ENCODE peak calls at places on chromosomes 12 and 14, in four cellular contexts. K is MM.1S, J is neuronal stem cell, L is K562. Q is an unnamed sample.

GRCh38 chr14:91154851-91155625 is 41.2 kb downstream of the DGLUCY start:
- DNase-seq in K (no peak), J (no peak), L (peak; percentile 27), Q (no peak)

GRCh38 chr12:32946504-32947131 is 50.0 kb upstream of the PKP2 start:
- DNase-seq in L (no peak), K (no peak), J (no peak), Q (no peak)

GRCh38 chr14:81219821-81220487 is 805 bp downstream of the GTF2A1 start:
- DNase-seq in J (no peak), L (peak; percentile 40), K (peak; percentile 13), Q (peak; percentile 90)

GRCh38 chr12:25648460-25648859 is 95.4 kb upstream of the LMNTD1 start:
- DNase-seq in J (no peak), K (no peak), L (no peak), Q (no peak)

GRCh38 chr14:85607571-85608219 is 77.8 kb downstream of the FLRT2 start:
- DNase-seq in J (no peak), K (no peak), L (no peak), Q (no peak)

GRCh38 chr12:18546399-18546798 is 191.4 kb downstream of the PLCZ1 start:
- DNase-seq in J (no peak), L (no peak), K (no peak), Q (no peak)

GRCh38 chr12:103348935-103349334 is 146.8 kb downstream of the C12orf42 start:
- DNase-seq in L (no peak), K (no peak), J (no peak), Q (no peak)

GRCh38 chr12:127830730-127831129 is 436.2 kb upstream of the TMEM132C start:
- DNase-seq in K (no peak), L (no peak), J (no peak), Q (no peak)

GRCh38 chr12:122200541-122201175 is 2.9 kb upstream of the B3GNT4 start:
- DNase-seq in K (no peak), L (no peak), J (no peak), Q (no peak)

GRCh38 chr12:19613051-19613535 is 173.8 kb downstream of the AEBP2 start:
- DNase-seq in K (no peak), J (no peak), L (no peak), Q (no peak)

GRCh38 chr12:71392521-71393145 is 47.0 kb upstream of the LGR5 start:
- DNase-seq in J (peak; percentile 50), L (peak; percentile 66), K (peak; percentile 72), Q (peak; percentile 81)

GRCh38 chr12:6416596-6416995 is 28.2 kb upstream of the CD27 start:
- DNase-seq in K (no peak), L (no peak), J (no peak), Q (no peak)

GRCh38 chr12:119870462-119870861 is 6.7 kb downstream of the CIT start:
- DNase-seq in K (no peak), L (no peak), J (no peak), Q (no peak)

GRCh38 chr12:101053203-101053602 is 156.8 kb downstream of the SLC5A8 start:
- DNase-seq in K (no peak), J (no peak), L (no peak), Q (no peak)

GRCh38 chr14:104726600-104727451 is 2.8 kb downstream of the ADSS1 start:
- DNase-seq in J (no peak), K (no peak), L (no peak), Q (no peak)

GRCh38 chr12:13362260-13362841 is 165.8 kb downstream of the EMP1 start:
- DNase-seq in L (peak; percentile 55), J (peak; percentile 39), K (peak; percentile 67), Q (peak; percentile 88)

GRCh38 chr14:101369194-101369915 is 191.9 kb upstream of the DIO3 start:
- DNase-seq in L (no peak), K (no peak), J (no peak), Q (no peak)

GRCh38 chr14:21382095-21382494 is 1.7 kb downstream of the SUPT16H start:
- DNase-seq in K (no peak), J (no peak), L (no peak), Q (peak; percentile 65)
- H3K4me2 ChIP-seq in K (peak overlapping the region; percentile 84), J (no peak overlapping the region), L (peak overlapping the region; percentile 99), Q (peak overlapping the region; percentile 85)

GRCh38 chr14:53460544-53460943 is 307.4 kb upstream of the DDHD1 start:
- DNase-seq in L (no peak), J (no peak), K (no peak), Q (no peak)

GRCh38 chr14:53458368-53458814 is 305.3 kb upstream of the DDHD1 start:
- DNase-seq in J (peak; percentile 43), K (no peak), L (no peak), Q (no peak)

GRCh38 chr14:53468876-53469275 is 315.8 kb upstream of the DDHD1 start:
- DNase-seq in K (no peak), J (no peak), L (no peak), Q (no peak)

GRCh38 chr14:53461823-53462222 is 308.7 kb upstream of the DDHD1 start:
- DNase-seq in J (no peak), L (no peak), K (no peak), Q (no peak)

DNA sequence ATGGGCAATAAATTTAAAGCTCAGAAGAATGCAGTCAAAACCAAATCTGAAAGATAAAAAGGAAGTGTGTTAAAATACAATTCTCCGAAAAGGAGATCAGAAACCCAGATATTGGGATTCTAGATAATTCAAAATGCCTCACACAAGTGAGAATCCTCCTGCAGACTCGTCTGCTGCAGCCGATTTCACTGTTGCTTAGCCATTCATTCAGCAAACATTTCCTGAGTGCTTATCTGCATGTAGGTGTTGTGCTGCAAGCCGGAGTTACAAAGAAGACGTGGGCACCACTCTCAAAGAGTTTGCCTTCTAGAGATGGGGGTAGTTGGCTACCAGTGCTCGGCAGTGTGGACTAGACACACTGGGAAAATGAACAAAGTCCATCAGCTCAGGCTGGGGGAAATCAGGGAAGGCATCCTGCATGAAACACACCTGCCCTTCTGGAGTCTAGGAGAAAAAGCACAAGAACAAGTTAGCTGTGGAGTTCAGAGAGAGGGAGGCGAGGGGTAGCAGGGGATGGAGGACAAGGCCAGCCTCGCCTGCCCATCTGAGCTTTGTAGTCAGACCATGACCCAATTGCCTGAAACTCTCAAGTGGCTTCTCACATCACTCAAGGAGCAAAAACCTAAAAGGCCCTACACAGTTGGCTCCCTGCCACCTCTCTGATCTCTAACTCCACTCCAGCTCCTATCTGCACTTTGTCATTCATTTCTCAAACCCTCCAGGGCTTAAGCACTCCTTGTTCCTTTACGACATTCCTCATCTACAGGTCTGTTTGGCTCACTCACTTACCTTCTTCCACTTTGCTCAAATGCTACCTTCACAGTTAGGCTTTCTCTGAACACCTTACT is 310.0 kb upstream of the DDHD1 start:
- DNase-seq in J (no peak), K (no peak), L (no peak), Q (no peak)
- H3K9ac ChIP-seq in J (no peak overlapping the region), K (no peak overlapping the region), L (no peak overlapping the region), Q (no peak overlapping the region)

GRCh38 chr14:67738740-67739504 is 37.2 kb downstream of the RDH12 start:
- DNase-seq in L (peak; percentile 44), J (no peak), K (no peak), Q (peak; percentile 52)
- H3K4me2 ChIP-seq in L (peak overlapping the region; percentile 19), J (no peak overlapping the region), K (no peak overlapping the region), Q (no peak overlapping the region)

GRCh38 chr12:63977441-63977840 is 132.9 kb downstream of the SRGAP1 start:
- DNase-seq in L (no peak), J (no peak), K (no peak), Q (no peak)
- H3K9ac ChIP-seq in L (no peak overlapping the region), J (no peak overlapping the region), K (no peak overlapping the region), Q (no peak overlapping the region)

DNA sequence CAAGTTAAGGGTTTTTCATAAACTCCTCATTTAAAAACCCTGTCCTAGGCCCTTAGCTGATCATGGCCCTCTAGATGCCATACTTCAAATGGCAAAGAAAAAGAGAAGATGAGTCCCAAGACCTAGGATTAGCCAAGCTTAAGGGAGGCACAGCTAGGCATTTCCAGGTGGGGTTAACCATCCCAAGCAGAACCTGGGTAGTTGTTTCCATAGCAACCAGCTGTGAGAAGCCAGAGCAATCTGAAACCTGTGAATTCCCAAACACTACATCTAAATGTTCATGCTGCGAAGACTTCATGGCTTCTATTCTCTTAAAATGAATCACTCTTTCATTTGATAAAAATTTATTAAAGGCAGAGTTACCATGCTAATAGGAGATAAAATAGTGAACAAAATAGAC is 372.9 kb downstream of the C12orf50 start:
- DNase-seq in K (no peak), J (no peak), L (no peak), Q (no peak)
- H3K4me2 ChIP-seq in K (no peak overlapping the region), J (no peak overlapping the region), L (no peak overlapping the region), Q (no peak overlapping the region)

GRCh38 chr12:28698541-28698940 is 450.5 kb upstream of the FAR2 start:
- DNase-seq in L (no peak), K (peak; percentile 9), J (no peak), Q (no peak)

GRCh38 chr12:28700161-28700560 is 448.9 kb upstream of the FAR2 start:
- DNase-seq in L (no peak), J (no peak), K (no peak), Q (no peak)

GRCh38 chr12:28704477-28705169 is 444.5 kb upstream of the FAR2 start:
- DNase-seq in J (no peak), K (no peak), L (no peak), Q (no peak)

DNA sequence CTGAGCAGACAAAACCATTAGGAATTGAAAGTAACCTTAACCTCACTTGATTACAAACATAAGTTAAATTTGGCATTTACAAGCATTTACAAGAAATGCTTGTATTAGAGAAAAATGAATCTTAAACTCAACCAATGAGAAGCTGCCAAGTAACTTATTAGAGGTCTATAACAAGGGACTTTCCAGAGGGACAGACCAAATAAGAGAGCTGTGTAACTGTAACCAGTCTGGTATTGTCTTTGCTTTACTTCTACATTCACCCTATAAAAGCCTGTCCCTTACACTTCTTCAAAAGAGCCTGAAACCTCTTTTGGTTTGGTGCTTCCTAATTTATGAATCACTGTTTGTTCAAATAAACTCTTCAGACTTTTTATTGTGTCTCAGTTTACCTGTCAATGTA is 450.0 kb upstream of the FAR2 start:
- DNase-seq in K (peak; percentile 48), L (no peak), J (no peak), Q (no peak)
- H3K9ac ChIP-seq in K (no peak overlapping the region), L (no peak overlapping the region), J (no peak overlapping the region), Q (no peak overlapping the region)

Q was measured in Karpas-422.